ENCODE peak calls at places on chromosome 13, in six cellular contexts. One of them, this sample, is unnamed.
A peak's percentile ranks its signal among the peaks of the same experiment; 100 is the strongest.

GRCh38 chr13:36745436-36745835 is 71.6 kb downstream of the SERTM1 start:
- DNase-seq in K562: no peak
- DNase-seq in GM12878: no peak
- DNase-seq in A549: no peak
- DNase-seq in endothelial cell of umbilical vein: no peak
- DNase-seq in HepG2: no peak
- DNase-seq in this sample: no peak

GRCh38 chr13:110237895-110238294 is 69.1 kb downstream of the COL4A1 start:
- DNase-seq in HepG2: no peak
- DNase-seq in endothelial cell of umbilical vein: no peak
- DNase-seq in A549: no peak
- DNase-seq in K562: no peak
- DNase-seq in GM12878: no peak
- DNase-seq in this sample: no peak

GRCh38 chr13:113817860-113818691 is 45.8 kb downstream of the GAS6 start:
- DNase-seq in GM12878: no peak
- DNase-seq in endothelial cell of umbilical vein: peak; percentile 16
- DNase-seq in HepG2: no peak
- DNase-seq in A549: no peak
- DNase-seq in K562: no peak
- DNase-seq in this sample: no peak

GRCh38 chr13:57666131-57666530 is 34.6 kb downstream of the PCDH17 start:
- DNase-seq in GM12878: no peak
- DNase-seq in HepG2: no peak
- DNase-seq in K562: no peak
- DNase-seq in endothelial cell of umbilical vein: no peak
- DNase-seq in A549: no peak
- DNase-seq in this sample: no peak

GRCh38 chr13:80870186-80870585 is 529.3 kb upstream of the SPRY2 start:
- DNase-seq in A549: no peak
- DNase-seq in HepG2: no peak
- DNase-seq in GM12878: no peak
- DNase-seq in endothelial cell of umbilical vein: no peak
- DNase-seq in K562: no peak
- DNase-seq in this sample: no peak

GRCh38 chr13:40665754-40666057 is 735 bp downstream of the FOXO1 start:
- DNase-seq in HepG2: no peak
- DNase-seq in K562: no peak
- DNase-seq in A549: no peak
- DNase-seq in endothelial cell of umbilical vein: no peak
- DNase-seq in GM12878: no peak
- DNase-seq in this sample: peak; percentile 54

GRCh38 chr13:77729502-77730221 is 32.2 kb downstream of the SLAIN1 start:
- DNase-seq in endothelial cell of umbilical vein: no peak
- DNase-seq in GM12878: peak; percentile 64
- DNase-seq in HepG2: no peak
- DNase-seq in K562: no peak
- DNase-seq in A549: no peak
- DNase-seq in this sample: no peak

GRCh38 chr13:113905942-113906341 is 42.1 kb upstream of the GAS6 start:
- DNase-seq in GM12878: no peak
- DNase-seq in K562: no peak
- DNase-seq in A549: no peak
- DNase-seq in HepG2: no peak
- DNase-seq in endothelial cell of umbilical vein: no peak
- DNase-seq in this sample: no peak

GRCh38 chr13:90233933-90234672 is 1113.4 kb upstream of the MIR17HG start:
- DNase-seq in A549: no peak
- DNase-seq in K562: no peak
- DNase-seq in HepG2: no peak
- DNase-seq in GM12878: no peak
- DNase-seq in endothelial cell of umbilical vein: no peak
- DNase-seq in this sample: no peak

GRCh38 chr13:109198585-109198984 is 569.2 kb downstream of the MYO16 start:
- DNase-seq in K562: no peak
- DNase-seq in endothelial cell of umbilical vein: peak; percentile 6
- DNase-seq in GM12878: no peak
- DNase-seq in A549: no peak
- DNase-seq in HepG2: no peak
- DNase-seq in this sample: no peak

GRCh38 chr13:20544186-20544914 is 18.7 kb upstream of the CRYL1 start:
- DNase-seq in A549: no peak
- DNase-seq in HepG2: no peak
- DNase-seq in GM12878: no peak
- DNase-seq in endothelial cell of umbilical vein: no peak
- DNase-seq in K562: no peak
- DNase-seq in this sample: peak; percentile 44

GRCh38 chr13:27953671-27954405 is 15.3 kb downstream of the CDX2 start:
- DNase-seq in HepG2: peak; percentile 19
- DNase-seq in K562: peak; percentile 55
- DNase-seq in GM12878: no peak
- DNase-seq in endothelial cell of umbilical vein: peak; percentile 64
- DNase-seq in A549: peak; percentile 82
- DNase-seq in this sample: peak; percentile 95

GRCh38 chr13:50250403-50250802 is 235.2 kb downstream of the KCNRG start:
- DNase-seq in K562: no peak
- DNase-seq in A549: no peak
- DNase-seq in GM12878: no peak
- DNase-seq in endothelial cell of umbilical vein: no peak
- DNase-seq in HepG2: no peak
- DNase-seq in this sample: no peak

GRCh38 chr13:50257646-50258045 is 242.4 kb downstream of the KCNRG start:
- DNase-seq in GM12878: no peak
- DNase-seq in HepG2: no peak
- DNase-seq in A549: no peak
- DNase-seq in endothelial cell of umbilical vein: no peak
- DNase-seq in K562: no peak
- DNase-seq in this sample: no peak

GRCh38 chr13:50261502-50261901 is 246.3 kb downstream of the KCNRG start:
- DNase-seq in HepG2: no peak
- DNase-seq in A549: no peak
- DNase-seq in endothelial cell of umbilical vein: no peak
- DNase-seq in GM12878: no peak
- DNase-seq in K562: no peak
- DNase-seq in this sample: no peak

DNA sequence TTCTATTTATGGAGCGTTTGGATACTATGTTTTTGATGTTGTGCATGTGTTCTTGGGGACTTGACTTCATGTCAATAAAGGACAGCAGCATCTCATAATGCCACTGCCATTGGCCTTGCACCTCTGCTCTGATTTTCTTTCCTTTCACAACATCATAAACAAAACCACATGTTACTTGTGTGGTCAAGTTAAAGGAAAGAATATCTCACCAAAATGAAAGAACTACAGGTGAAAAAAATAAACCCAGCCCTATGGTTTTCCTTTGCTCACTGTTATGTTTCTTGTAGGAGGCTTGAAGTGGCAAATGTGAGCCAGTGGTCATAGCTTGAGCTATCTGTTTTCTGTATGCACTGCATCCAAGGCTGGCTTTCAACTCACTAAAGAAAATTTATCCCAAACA is 240.4 kb downstream of the KCNRG start:
- DNase-seq in HepG2: no peak
- DNase-seq in A549: no peak
- DNase-seq in GM12878: no peak
- DNase-seq in K562: no peak
- DNase-seq in endothelial cell of umbilical vein: no peak
- DNase-seq in this sample: no peak
- TF ChIP-seq MYC in HepG2: no peak
- TF ChIP-seq MYC in A549: no peak
- TF ChIP-seq MYC in GM12878: no peak
- TF ChIP-seq MYC in K562: no peak
- TF ChIP-seq MYC in endothelial cell of umbilical vein: no peak
- TF ChIP-seq MYC in this sample: no peak

GRCh38 chr13:111252449-111253124 is 67.9 kb upstream of the TEX29 start:
- DNase-seq in endothelial cell of umbilical vein: no peak
- DNase-seq in A549: no peak
- DNase-seq in HepG2: no peak
- DNase-seq in K562: no peak
- DNase-seq in GM12878: no peak
- DNase-seq in this sample: no peak
- TF ChIP-seq MYC in endothelial cell of umbilical vein: no peak
- TF ChIP-seq MYC in A549: no peak
- TF ChIP-seq MYC in HepG2: no peak
- TF ChIP-seq MYC in K562: no peak
- TF ChIP-seq MYC in GM12878: no peak
- TF ChIP-seq MYC in this sample: no peak

DNA sequence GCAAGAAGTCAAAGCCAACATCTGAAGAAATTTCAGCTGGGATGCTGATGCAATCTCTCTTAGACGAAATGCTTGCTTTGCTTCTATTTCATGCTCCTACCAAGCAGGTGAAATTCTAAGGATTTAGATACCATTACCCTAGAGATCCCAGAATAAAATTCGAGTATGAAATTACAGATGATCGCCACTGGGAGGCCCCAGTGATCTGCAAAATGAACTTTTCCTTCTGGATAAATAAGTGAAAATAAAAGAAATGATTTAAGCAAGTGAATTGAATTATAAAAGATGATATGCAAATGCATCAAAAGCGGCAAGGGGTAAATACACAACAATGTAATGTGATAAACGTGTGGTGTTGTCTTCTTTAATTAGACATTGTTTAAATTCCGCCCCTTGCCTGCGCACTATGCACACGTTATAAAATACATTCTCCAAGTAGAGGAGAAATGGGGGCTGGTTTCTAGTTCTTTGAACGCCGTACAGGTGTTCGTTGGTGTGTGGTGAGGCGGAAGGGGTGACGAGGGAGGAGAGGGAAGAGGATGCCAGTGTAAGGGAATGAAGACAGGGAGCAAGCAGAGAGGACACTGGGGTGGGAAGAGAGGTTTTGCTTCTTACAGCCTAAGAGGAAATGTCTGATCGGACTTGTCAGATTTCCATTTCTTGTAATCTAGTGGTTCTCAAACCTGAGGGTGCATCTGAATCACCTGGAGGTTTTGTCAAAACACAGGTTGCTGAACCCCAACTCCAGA is 58.0 kb downstream of the ERCC5 start:
- DNase-seq in HepG2: no peak
- DNase-seq in endothelial cell of umbilical vein: peak; percentile 43
- DNase-seq in K562: peak; percentile 17
- DNase-seq in A549: peak; percentile 17
- DNase-seq in GM12878: no peak
- DNase-seq in this sample: peak; percentile 30
- TF ChIP-seq MYC in HepG2: no peak
- TF ChIP-seq MYC in endothelial cell of umbilical vein: no peak
- TF ChIP-seq MYC in K562: no peak
- TF ChIP-seq MYC in A549: no peak
- TF ChIP-seq MYC in GM12878: no peak
- TF ChIP-seq MYC in this sample: no peak

GRCh38 chr13:44759222-44759721 is 183.1 kb upstream of the TSC22D1 start:
- DNase-seq in K562: no peak
- DNase-seq in A549: no peak
- DNase-seq in GM12878: no peak
- DNase-seq in HepG2: no peak
- DNase-seq in endothelial cell of umbilical vein: no peak
- DNase-seq in this sample: no peak
- TF ChIP-seq MYC in K562: no peak
- TF ChIP-seq MYC in A549: no peak
- TF ChIP-seq MYC in GM12878: no peak
- TF ChIP-seq MYC in HepG2: no peak
- TF ChIP-seq MYC in endothelial cell of umbilical vein: no peak
- TF ChIP-seq MYC in this sample: no peak